ENCODE peak calls at places on chromosomes 5 and 9, in five cellular contexts. Z is osteoblast, H is stomach, P is pancreas, W is H1. V is an unnamed sample.

GRCh38 chr9:121505903-121506640 is 6.4 kb upstream of the GGTA1 start:
- DNase-seq in Z (no peak), H (no peak), P (no peak), W (no peak), V (no peak)

GRCh38 chr5:38718874-38719391 is 126.9 kb upstream of the OSMR start:
- DNase-seq in Z (peak), H (no peak), P (no peak), W (no peak), V (no peak)

GRCh38 chr9:14924821-14925220 is 14.6 kb upstream of the FREM1 start:
- DNase-seq in Z (no peak), H (no peak), P (no peak), W (no peak), V (no peak)

GRCh38 chr9:130651221-130651620 is 13.2 kb upstream of the PRDM12 start:
- DNase-seq in Z (no peak), H (no peak), P (no peak), W (no peak), V (no peak)

GRCh38 chr9:114216081-114216480 is 60.7 kb downstream of the COL27A1 start:
- DNase-seq in Z (peak), H (peak), P (peak), W (no peak), V (no peak)

GRCh38 chr5:145499483-145499882 is 335.7 kb downstream of the PRELID2 start:
- DNase-seq in Z (no peak), H (no peak), P (no peak), W (no peak), V (no peak)

GRCh38 chr5:36138900-36139683 is 12.6 kb downstream of the LMBRD2 start:
- DNase-seq in Z (no peak), H (no peak), P (no peak), W (no peak), V (no peak)

GRCh38 chr9:86977205-86977835 is 30.0 kb upstream of the GAS1 start:
- DNase-seq in Z (peak), H (no peak), P (no peak), W (no peak), V (no peak)

GRCh38 chr5:18985397-18985796 is 1002.6 kb downstream of the CDH18 start:
- DNase-seq in Z (no peak), H (no peak), P (no peak), W (no peak), V (no peak)

GRCh38 chr5:107365355-107366109 is 305.2 kb downstream of the EFNA5 start:
- DNase-seq in Z (no peak), H (no peak), P (no peak), W (no peak), V (no peak)

GRCh38 chr5:6218116-6218515 is 160.2 kb downstream of the MED10 start:
- DNase-seq in Z (no peak), H (no peak), P (no peak), W (no peak), V (no peak)

GRCh38 chr9:83234541-83234940 is 171.6 kb upstream of the RASEF start:
- DNase-seq in Z (peak), H (no peak), P (peak), W (no peak), V (no peak)

GRCh38 chr5:128036961-128037360 is 46.6 kb upstream of the SLC12A2 start:
- DNase-seq in Z (no peak), H (no peak), P (no peak), W (no peak), V (no peak)

GRCh38 chr9:77978086-77978781 is 53.4 kb downstream of the GNAQ start:
- DNase-seq in Z (no peak), H (no peak), P (no peak), W (no peak), V (no peak)

GRCh38 chr5:36073595-36074216 is 7.0 kb upstream of the UGT3A2 start:
- DNase-seq in Z (no peak), H (no peak), P (no peak), W (peak), V (no peak)

GRCh38 chr9:98860871-98861293 is 53.4 kb downstream of the GALNT12 start:
- DNase-seq in Z (peak), H (peak), P (peak), W (no peak), V (no peak)

GRCh38 chr5:127038550-127038949 is 8.2 kb upstream of the MARCHF3 start:
- DNase-seq in Z (peak), H (no peak), P (no peak), W (no peak), V (no peak)

GRCh38 chr9:16515879-16516289 is 354.6 kb downstream of the BNC2 start:
- DNase-seq in Z (peak), H (no peak), P (no peak), W (no peak), V (no peak)

GRCh38 chr5:162078805-162079204 is 11.2 kb downstream of the GABRG2 start:
- DNase-seq in Z (no peak), H (no peak), P (no peak), W (no peak), V (no peak)

GRCh38 chr5:107466233-107466769 is 204.4 kb downstream of the EFNA5 start:
- DNase-seq in Z (no peak), H (no peak), P (peak), W (no peak), V (peak)

GRCh38 chr9:94743035-94743954 is 16.8 kb downstream of the AOPEP start:
- DNase-seq in Z (no peak), H (no peak), P (peak), W (no peak), V (no peak)

GRCh38 chr9:96620832-96621269 is 1.2 kb upstream of the CDC14B start:
- DNase-seq in Z (no peak), H (no peak), P (no peak), W (peak), V (no peak)

GRCh38 chr9:125121156-125121555 is 22.2 kb downstream of the SCAI start:
- DNase-seq in Z (no peak), H (no peak), P (no peak), W (no peak), V (no peak)

GRCh38 chr9:125125523-125125922 is 17.8 kb downstream of the SCAI start:
- DNase-seq in Z (no peak), H (no peak), P (no peak), W (peak), V (no peak)

GRCh38 chr9:125131778-125132177 is 11.6 kb downstream of the SCAI start:
- DNase-seq in Z (no peak), H (no peak), P (no peak), W (no peak), V (no peak)

DNA sequence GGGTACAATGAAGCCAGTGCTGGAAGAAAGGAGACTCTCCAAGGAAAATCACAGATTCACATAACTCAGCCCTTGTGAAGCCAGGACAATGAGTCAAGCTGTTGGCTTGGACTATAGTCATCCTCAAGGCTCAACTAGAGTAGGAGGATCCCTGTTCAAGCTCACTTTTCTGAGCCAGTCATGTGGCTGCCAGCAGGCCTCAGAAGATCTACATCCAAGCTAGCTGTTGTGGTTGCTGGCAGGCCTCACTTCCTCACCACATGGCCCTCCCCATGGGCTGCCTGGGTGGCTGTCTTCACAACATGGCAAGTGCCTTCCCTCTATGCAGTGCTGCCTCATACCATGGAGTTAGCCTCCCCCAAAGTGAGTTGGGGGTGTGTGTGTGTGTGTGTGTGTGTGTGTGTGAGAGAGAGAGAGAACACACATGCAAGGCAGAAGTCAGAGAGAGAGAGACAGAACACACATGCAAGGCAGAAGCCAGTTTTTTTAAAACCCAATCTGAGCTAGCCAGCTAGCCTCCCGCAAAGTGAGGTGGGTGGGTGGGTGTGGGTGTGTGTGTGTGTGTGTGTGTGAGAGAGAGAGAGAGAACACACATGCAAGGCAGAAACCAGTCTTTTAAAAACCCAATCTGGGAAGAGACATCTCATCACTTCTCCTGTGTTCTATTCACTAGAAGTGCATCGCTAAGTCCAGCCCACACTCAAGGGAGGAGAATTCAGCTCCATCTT is 17.1 kb downstream of the SCAI start:
- DNase-seq in Z (peak), H (peak), P (peak), W (peak), V (no peak)
- H3K27ac ChIP-seq in Z (peak), H (no peak), P (no peak), W (no peak), V (no peak)

GRCh38 chr5:179301796-179302195 is 43.5 kb downstream of the ADAMTS2 start:
- DNase-seq in Z (peak), H (no peak), P (no peak), W (no peak), V (no peak)
- H3K27ac ChIP-seq in Z (peak), H (no peak), P (no peak), W (no peak), V (no peak)

GRCh38 chr5:61397238-61397637 is 65.2 kb downstream of the ZSWIM6 start:
- DNase-seq in Z (peak), H (no peak), P (no peak), W (no peak), V (no peak)

GRCh38 chr5:61397937-61398336 is 65.9 kb downstream of the ZSWIM6 start:
- DNase-seq in Z (no peak), H (no peak), P (no peak), W (no peak), V (no peak)

GRCh38 chr5:61398440-61398839 is 66.4 kb downstream of the ZSWIM6 start:
- DNase-seq in Z (no peak), H (no peak), P (no peak), W (no peak), V (no peak)

GRCh38 chr5:61394793-61395192 is 62.7 kb downstream of the ZSWIM6 start:
- DNase-seq in Z (no peak), H (no peak), P (no peak), W (no peak), V (no peak)

GRCh38 chr5:61394078-61394701 is 62.1 kb downstream of the ZSWIM6 start:
- DNase-seq in Z (no peak), H (no peak), P (no peak), W (no peak), V (no peak)
- H3K27ac ChIP-seq in Z (no peak), H (no peak), P (no peak), W (no peak), V (no peak)

DNA sequence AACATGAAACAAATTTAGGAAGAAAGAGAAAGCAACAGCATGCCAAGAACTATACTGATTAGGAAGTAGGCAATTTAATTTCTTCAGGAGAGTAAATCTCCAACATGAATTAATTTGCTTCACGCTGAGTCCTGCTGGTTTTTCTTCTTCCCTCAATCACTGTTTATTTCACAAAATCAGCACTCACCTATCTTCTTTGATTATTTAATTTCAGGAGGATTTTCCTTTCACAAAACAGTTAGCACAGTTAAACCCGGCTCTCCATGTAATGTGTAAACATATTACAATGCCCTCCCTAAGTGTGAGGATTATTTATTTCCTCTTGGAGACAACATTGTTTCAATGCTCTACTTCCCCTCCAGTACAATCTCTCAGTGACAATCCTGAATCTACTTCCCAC is 90.2 kb upstream of the PAM start:
- DNase-seq in Z (no peak), H (no peak), P (no peak), W (no peak), V (no peak)
- H3K27ac ChIP-seq in Z (no peak), H (no peak), P (no peak), W (no peak), V (no peak)

GRCh38 chr5:67413749-67414148 is 217.2 kb upstream of the CD180 start:
- DNase-seq in Z (no peak), H (no peak), P (no peak), W (no peak), V (no peak)

GRCh38 chr5:67416133-67416937 is 219.7 kb upstream of the CD180 start:
- DNase-seq in Z (no peak), H (no peak), P (no peak), W (no peak), V (no peak)

GRCh38 chr5:67416986-67417385 is 220.4 kb upstream of the CD180 start:
- DNase-seq in Z (no peak), H (no peak), P (no peak), W (no peak), V (no peak)

GRCh38 chr5:67414712-67415111 is 218.1 kb upstream of the CD180 start:
- DNase-seq in Z (peak), H (no peak), P (no peak), W (no peak), V (no peak)

DNA sequence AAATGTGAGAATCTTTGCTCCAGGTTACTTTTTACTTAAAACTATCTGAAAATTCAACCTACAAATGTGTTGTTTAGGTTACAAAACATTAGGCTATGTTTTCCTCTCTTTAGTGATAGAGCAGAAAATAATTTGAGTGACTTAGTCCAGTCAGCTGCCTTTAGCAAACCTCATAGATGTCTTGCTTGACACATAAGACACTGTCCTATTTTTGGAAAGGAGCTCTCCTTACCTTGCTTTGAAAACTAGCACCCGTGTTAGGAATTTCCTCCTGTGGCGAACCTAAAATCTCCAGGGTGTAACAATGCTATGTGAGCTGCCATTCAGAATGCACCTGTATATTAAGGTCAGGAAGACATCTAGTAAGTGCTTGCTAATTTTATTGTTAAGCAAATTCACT is 221.2 kb upstream of the CD180 start:
- DNase-seq in Z (no peak), H (no peak), P (no peak), W (no peak), V (no peak)
- H3K27ac ChIP-seq in Z (no peak), H (no peak), P (no peak), W (no peak), V (no peak)

GRCh38 chr5:3601060-3601710 is 5.6 kb downstream of the IRX1 start:
- DNase-seq in Z (no peak), H (no peak), P (no peak), W (peak), V (no peak)
- H3K27ac ChIP-seq in Z (no peak), H (no peak), P (no peak), W (no peak), V (no peak)

DNA sequence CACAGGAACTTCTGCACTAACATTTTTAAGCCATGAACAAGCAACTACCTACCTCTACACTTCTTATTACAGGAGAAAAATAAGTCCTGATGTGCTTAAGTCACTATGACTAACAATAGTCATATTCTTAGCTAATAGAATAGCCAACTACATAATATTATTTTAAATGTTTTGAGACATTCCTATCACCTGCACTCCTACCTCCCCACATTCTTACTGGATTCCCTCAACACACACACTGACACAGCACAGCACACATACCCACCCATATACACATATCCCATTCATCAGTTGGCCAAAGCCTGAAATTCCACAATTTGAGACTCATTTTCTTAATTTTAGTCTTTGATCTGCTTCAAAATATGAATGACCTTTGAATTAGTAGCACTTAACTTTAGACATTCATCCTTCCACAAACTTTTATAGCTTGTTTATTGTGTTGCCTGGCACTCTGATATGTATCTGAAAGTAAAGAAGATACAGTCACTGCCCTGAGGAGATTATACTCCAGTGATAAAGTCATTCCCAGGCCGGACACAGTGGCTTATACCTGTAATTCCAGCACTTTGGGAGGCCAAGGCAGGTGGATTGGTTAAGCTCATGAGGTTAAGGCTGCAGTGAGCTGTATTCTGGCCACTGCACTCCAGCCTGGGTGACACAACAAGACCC is 168.3 kb upstream of the RASA1 start:
- DNase-seq in Z (no peak), H (no peak), P (no peak), W (no peak), V (no peak)
- H3K27ac ChIP-seq in Z (no peak), H (no peak), P (no peak), W (no peak), V (no peak)

GRCh38 chr5:172932313-172933017 is 26.8 kb upstream of the RPL26L1 start:
- DNase-seq in Z (peak), H (peak), P (peak), W (peak), V (no peak)
- H3K27ac ChIP-seq in Z (peak), H (no peak), P (no peak), W (no peak), V (no peak)

DNA sequence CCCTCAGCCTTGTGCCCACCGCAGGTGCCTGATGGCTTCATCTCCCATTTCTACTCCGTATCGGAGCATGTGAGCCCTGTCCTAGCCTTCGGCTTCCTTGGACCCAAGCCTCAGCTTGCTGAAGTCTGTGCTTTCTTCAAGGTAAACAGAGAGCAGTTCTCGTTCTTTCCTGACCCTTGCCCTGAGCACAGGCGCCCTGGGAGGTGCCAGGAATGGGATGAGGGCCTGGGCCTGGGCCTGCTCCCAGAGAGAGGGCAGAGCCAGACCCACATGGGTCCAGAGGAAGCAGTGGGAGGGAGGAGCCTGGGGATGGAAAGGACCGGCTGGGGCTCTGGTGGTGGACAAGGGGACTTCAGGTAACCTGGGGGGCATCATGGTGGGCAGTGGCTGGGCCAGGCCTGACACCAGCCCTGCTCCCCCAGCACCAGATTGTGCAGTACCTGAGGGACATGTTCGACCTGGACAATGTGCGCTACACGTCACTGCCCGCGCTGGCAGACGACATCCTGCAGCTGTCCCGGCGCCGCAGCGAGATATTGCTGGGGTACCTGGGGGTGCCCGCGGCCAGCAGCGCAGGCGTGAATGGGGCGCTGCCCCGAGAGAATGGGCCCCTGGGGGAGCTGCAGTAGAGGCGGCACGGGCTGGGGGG is 11.0 kb upstream of the DOLPP1 start:
- DNase-seq in Z (peak), H (no peak), P (peak), W (no peak), V (no peak)
- H3K27ac ChIP-seq in Z (no peak), H (peak), P (no peak), W (no peak), V (no peak)

DNA sequence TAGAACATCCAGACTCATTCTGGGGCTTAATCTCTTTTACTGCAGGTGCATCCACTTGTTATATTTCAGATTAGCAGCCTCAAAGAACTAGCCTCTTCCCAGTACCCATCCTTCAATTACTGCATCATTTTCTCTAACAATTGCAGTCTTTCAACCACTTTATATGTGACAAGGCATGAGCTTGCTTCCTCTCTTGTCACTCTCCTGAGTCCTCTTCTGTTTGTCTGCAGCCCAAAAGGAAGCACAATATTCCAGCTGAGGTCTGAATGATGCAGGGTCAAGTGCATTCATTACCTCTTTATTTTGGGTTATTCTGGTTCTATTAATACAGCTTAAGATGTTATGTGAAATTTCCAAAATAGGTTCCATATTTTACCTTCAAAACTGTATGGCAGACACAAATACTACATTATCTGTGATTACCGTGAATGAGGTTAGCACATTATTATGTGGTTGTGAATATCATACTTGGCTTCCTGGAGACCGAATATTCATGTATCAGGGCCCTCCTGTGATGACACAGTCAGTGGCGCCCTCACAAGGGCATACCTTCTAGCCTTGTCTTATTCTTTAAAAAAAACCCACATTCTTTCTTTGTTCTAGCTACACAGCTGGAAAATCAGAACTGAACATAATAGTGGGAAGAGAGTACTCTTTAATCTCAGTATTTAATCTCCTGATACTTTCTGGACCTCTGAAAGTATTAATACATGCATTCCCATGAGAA is 323.8 kb downstream of the PDE4D start:
- DNase-seq in Z (peak), H (no peak), P (no peak), W (no peak), V (no peak)
- H3K27ac ChIP-seq in Z (no peak), H (no peak), P (no peak), W (no peak), V (no peak)

V was measured in caudate nucleus.